ENCODE peak calls at places on chromosomes 12 and 14, in ten cellular contexts. A is GM23248; N is A549; I is gastrocnemius medialis; J is CD4-positive, CD25-positive, alpha-beta regulatory T cell; P is right atrium auricular region; G is aorta; F is CD4-positive, alpha-beta T cell; E is breast epithelium; K is right cardiac atrium. D is an unnamed sample. For H3K9me3, the result is how much of the 10 kb centered on the place peaks cover.

GRCh38 chr14:70771781-70772212 is 37.5 kb downstream of the MAP3K9 start:
- DNase-seq in A (no peak), N (no peak), I (no peak), J (no peak), P (no peak), G (peak), F (no peak), E (no peak), K (no peak), D (no peak)

GRCh38 chr12:31342314-31342713 is 16.4 kb upstream of the SINHCAF start:
- DNase-seq in A (no peak), N (no peak), I (no peak), J (no peak), P (no peak), G (no peak), F (no peak), E (no peak), K (no peak), D (no peak)

GRCh38 chr14:28773917-28774691 is 7.5 kb downstream of the FOXG1 start:
- DNase-seq in A (peak), N (no peak), I (no peak), J (no peak), P (no peak), G (no peak), F (no peak), E (no peak), K (no peak), D (no peak)

GRCh38 chr12:20492251-20492728 is 124.0 kb downstream of the PDE3A start:
- DNase-seq in A (peak), N (peak), I (no peak), J (no peak), P (no peak), G (peak), F (no peak), E (no peak), K (no peak), D (no peak)

GRCh38 chr12:42704340-42704739 is 114.8 kb upstream of the PRICKLE1 start:
- DNase-seq in A (peak), N (no peak), I (no peak), J (no peak), P (no peak), G (no peak), F (no peak), E (no peak), K (no peak), D (no peak)

GRCh38 chr12:2185751-2186341 is 133.1 kb downstream of the CACNA1C start:
- DNase-seq in A (no peak), N (no peak), I (no peak), J (no peak), P (no peak), G (no peak), F (no peak), E (no peak), K (no peak), D (no peak)

GRCh38 chr12:108082506-108082905 is 46.6 kb upstream of the WSCD2 start:
- DNase-seq in A (no peak), N (no peak), I (no peak), J (no peak), P (no peak), G (no peak), F (no peak), E (no peak), K (no peak), D (no peak)

GRCh38 chr12:6852651-6853354 is 853 bp downstream of the USP5 start:
- DNase-seq in A (peak), N (peak), I (no peak), J (peak), P (no peak), G (peak), F (peak), E (no peak), K (peak), D (no peak)

GRCh38 chr14:88695873-88696272 is 96.9 kb downstream of the EML5 start:
- DNase-seq in A (peak), N (no peak), I (no peak), J (no peak), P (no peak), G (no peak), F (no peak), E (no peak), K (no peak), D (no peak)

GRCh38 chr12:68180792-68181744 is 21.5 kb upstream of the IFNG start:
- DNase-seq in A (no peak), N (no peak), I (no peak), J (peak), P (no peak), G (no peak), F (no peak), E (no peak), K (no peak), D (no peak)

GRCh38 chr12:28415755-28416154 is 225.5 kb downstream of the CCDC91 start:
- DNase-seq in A (peak), N (no peak), I (no peak), J (no peak), P (no peak), G (no peak), F (no peak), E (no peak), K (no peak), D (no peak)

GRCh38 chr14:90495357-90496276 is 98.8 kb downstream of the CALM1 start:
- DNase-seq in A (peak), N (peak), I (no peak), J (peak), P (no peak), G (no peak), F (peak), E (peak), K (peak), D (peak)

GRCh38 chr14:83870556-83870955 is 1659.4 kb upstream of the FLRT2 start:
- DNase-seq in A (no peak), N (no peak), I (no peak), J (no peak), P (no peak), G (no peak), F (no peak), E (no peak), K (no peak), D (no peak)

GRCh38 chr12:862303-862911 is 87.1 kb downstream of the RAD52 start:
- DNase-seq in A (no peak), N (no peak), I (no peak), J (no peak), P (no peak), G (no peak), F (no peak), E (no peak), K (no peak), D (no peak)

GRCh38 chr12:92342574-92342973 is 196.9 kb upstream of the BTG1 start:
- DNase-seq in A (no peak), N (no peak), I (no peak), J (no peak), P (no peak), G (no peak), F (no peak), E (no peak), K (no peak), D (no peak)

GRCh38 chr14:31026395-31027096 is 367 bp upstream of the STRN3 start:
- DNase-seq in A (peak), N (peak), I (peak), J (peak), P (peak), G (peak), F (peak), E (peak), K (peak), D (peak)

GRCh38 chr14:21509432-21510143 is 1.6 kb downstream of the METTL3 start:
- DNase-seq in A (no peak), N (no peak), I (no peak), J (no peak), P (no peak), G (no peak), F (no peak), E (no peak), K (no peak), D (no peak)

GRCh38 chr12:45669093-45669492 is 60.4 kb upstream of the ARID2 start:
- DNase-seq in A (no peak), N (no peak), I (no peak), J (peak), P (no peak), G (no peak), F (no peak), E (no peak), K (no peak), D (no peak)

GRCh38 chr12:122437656-122438121 is 15.2 kb upstream of the CLIP1 start:
- DNase-seq in A (peak), N (no peak), I (peak), J (no peak), P (peak), G (peak), F (no peak), E (peak), K (peak), D (peak)

GRCh38 chr14:91649930-91650329 is 82.0 kb downstream of the CATSPERB start:
- DNase-seq in A (peak), N (peak), I (no peak), J (peak), P (no peak), G (no peak), F (no peak), E (no peak), K (no peak), D (peak)

GRCh38 chr12:117141097-117141898 is 42.1 kb upstream of the TESC start:
- DNase-seq in A (no peak), N (no peak), I (no peak), J (no peak), P (no peak), G (no peak), F (no peak), E (no peak), K (no peak), D (no peak)

GRCh38 chr12:12537421-12537820 is 25.2 kb downstream of the DUSP16 start:
- DNase-seq in A (no peak), N (no peak), I (no peak), J (no peak), P (no peak), G (no peak), F (no peak), E (no peak), K (no peak), D (no peak)

GRCh38 chr12:114668151-114668891 is 15.7 kb downstream of the TBX3 start:
- DNase-seq in A (peak), N (peak), I (peak), J (no peak), P (peak), G (peak), F (no peak), E (peak), K (peak), D (peak)

GRCh38 chr12:109950625-109951024 is 45.5 kb downstream of the GIT2 start:
- DNase-seq in A (no peak), N (no peak), I (no peak), J (no peak), P (no peak), G (no peak), F (no peak), E (no peak), K (no peak), D (no peak)

GRCh38 chr12:113766133-113766879 is 199.8 kb downstream of the RBM19 start:
- DNase-seq in A (no peak), N (peak), I (no peak), J (no peak), P (no peak), G (no peak), F (no peak), E (no peak), K (no peak), D (no peak)

GRCh38 chr12:132284071-132284492 is 45.3 kb downstream of the GALNT9 start:
- DNase-seq in A (peak), N (no peak), I (no peak), J (no peak), P (no peak), G (no peak), F (no peak), E (no peak), K (peak), D (no peak)

GRCh38 chr12:65825573-65826512 is 1.6 kb downstream of the HMGA2 start:
- DNase-seq in A (peak), N (peak), I (no peak), J (no peak), P (no peak), G (peak), F (no peak), E (no peak), K (peak), D (peak)

GRCh38 chr12:18502422-18502821 is 235.4 kb downstream of the PLCZ1 start:
- DNase-seq in A (no peak), N (no peak), I (no peak), J (no peak), P (no peak), G (no peak), F (no peak), E (no peak), K (no peak), D (no peak)

GRCh38 chr12:42140901-42141300 is 3.8 kb downstream of the GXYLT1 start:
- DNase-seq in A (peak), N (no peak), I (no peak), J (no peak), P (no peak), G (no peak), F (no peak), E (no peak), K (no peak), D (peak)

GRCh38 chr12:13101854-13102375 is 1.6 kb downstream of the GSG1 start:
- DNase-seq in A (peak), N (peak), I (no peak), J (peak), P (no peak), G (no peak), F (peak), E (peak), K (no peak), D (no peak)

GRCh38 chr12:44874981-44875416 is 1.1 kb downstream of the NELL2 start:
- DNase-seq in A (peak), N (no peak), I (no peak), J (no peak), P (no peak), G (no peak), F (peak), E (no peak), K (no peak), D (no peak)

GRCh38 chr14:91867316-91867988 is at the start of gene TC2N:
- DNase-seq in A (no peak), N (no peak), I (no peak), J (peak), P (no peak), G (no peak), F (peak), E (no peak), K (no peak), D (no peak)

GRCh38 chr12:93062100-93062419 is 133.0 kb upstream of the EEA1 start:
- DNase-seq in A (no peak), N (no peak), I (no peak), J (no peak), P (no peak), G (no peak), F (no peak), E (no peak), K (no peak), D (no peak)

GRCh38 chr14:81164167-81164774 is 56.5 kb downstream of the GTF2A1 start:
- DNase-seq in A (peak), N (peak), I (no peak), J (peak), P (peak), G (peak), F (peak), E (no peak), K (peak), D (no peak)

GRCh38 chr14:104421401-104421821 is 158.2 kb upstream of the C14orf180 start:
- DNase-seq in A (no peak), N (no peak), I (no peak), J (no peak), P (peak), G (no peak), F (no peak), E (no peak), K (no peak), D (no peak)

GRCh38 chr14:104420990-104421389 is 158.6 kb upstream of the C14orf180 start:
- DNase-seq in A (no peak), N (no peak), I (no peak), J (no peak), P (peak), G (no peak), F (no peak), E (no peak), K (no peak), D (no peak)

GRCh38 chr14:104423224-104423681 is 156.3 kb upstream of the C14orf180 start:
- DNase-seq in A (no peak), N (no peak), I (no peak), J (no peak), P (peak), G (no peak), F (no peak), E (no peak), K (no peak), D (no peak)

GRCh38 chr14:104422301-104423223 is 157.0 kb upstream of the C14orf180 start:
- DNase-seq in A (no peak), N (no peak), I (no peak), J (no peak), P (peak), G (no peak), F (no peak), E (no peak), K (no peak), D (no peak)

DNA sequence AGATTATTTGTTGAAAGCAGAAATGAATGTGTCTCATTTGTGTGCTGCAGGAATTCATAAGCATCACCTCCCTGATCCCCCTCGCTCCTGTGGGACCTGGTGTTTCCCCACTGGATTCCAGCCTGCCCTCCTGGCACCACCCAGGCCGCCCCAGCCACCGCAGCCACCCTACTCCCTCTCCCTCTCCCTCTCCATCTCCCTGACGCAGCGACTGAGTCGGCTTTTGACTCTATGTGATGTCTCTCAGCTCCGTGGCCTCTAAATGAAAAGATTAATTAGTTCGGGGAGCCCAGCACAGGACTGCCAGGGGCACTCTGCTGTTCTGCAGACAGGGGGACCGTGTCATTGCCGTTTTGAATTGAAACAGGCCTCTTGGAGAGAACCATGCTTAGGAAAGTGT is 157.7 kb upstream of the C14orf180 start:
- DNase-seq in A (no peak), N (no peak), I (no peak), J (no peak), P (peak), G (no peak), F (no peak), E (no peak), K (no peak), D (no peak)
- H3K27ac ChIP-seq in A (no peak), N (no peak), I (no peak), J (no peak), P (no peak), G (no peak), F (no peak), E (no peak), K (no peak), D (no peak)

GRCh38 chr12:58034311-58034710 is 92.9 kb downstream of the ATP23 start:
- DNase-seq in A (no peak), N (no peak), I (no peak), J (no peak), P (no peak), G (no peak), F (no peak), E (no peak), K (no peak), D (no peak)
- H3K9me3 ChIP-seq in A (under half), N (under half), I (under half), J (under half), P (under half), G (under half), F (under half), E (under half), K (under half), D (half or more)

GRCh38 chr12:26786491-26787124 is 46.4 kb downstream of the ITPR2 start:
- DNase-seq in A (peak), N (no peak), I (no peak), J (no peak), P (no peak), G (no peak), F (no peak), E (no peak), K (peak), D (no peak)
- H3K27ac ChIP-seq in A (peak), N (peak), I (no peak), J (no peak), P (peak), G (no peak), F (no peak), E (no peak), K (peak), D (no peak)

DNA sequence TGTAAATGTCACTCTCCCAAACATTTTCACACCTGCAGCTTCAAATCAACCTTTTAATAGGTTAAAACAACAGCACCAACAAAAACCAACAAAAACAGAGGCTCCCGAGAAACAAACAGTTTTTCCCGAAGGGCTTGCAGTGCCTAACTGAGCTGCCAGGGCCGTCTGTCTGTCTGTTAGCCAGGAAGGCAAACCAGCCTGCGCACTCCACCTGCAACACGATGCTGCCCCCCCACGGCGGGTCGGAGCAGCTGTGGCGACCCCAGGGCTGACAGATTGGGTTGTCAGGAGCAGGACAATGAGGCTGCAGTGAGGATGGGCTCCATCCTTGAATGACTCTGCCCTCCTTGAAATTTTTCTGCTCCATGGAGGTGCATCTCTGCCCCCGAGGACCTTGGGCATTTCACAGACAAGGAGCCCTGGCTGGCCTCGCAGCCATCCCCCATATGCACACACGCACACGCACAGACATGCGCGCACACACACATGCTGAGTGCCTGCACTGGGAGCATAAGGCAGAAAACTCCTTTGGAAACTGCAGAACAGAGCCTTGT is 2.6 kb downstream of the RTL1 start:
- DNase-seq in A (peak), N (peak), I (no peak), J (no peak), P (peak), G (no peak), F (no peak), E (no peak), K (no peak), D (no peak)
- H3K9me3 ChIP-seq in A (under half), N (under half), I (under half), J (under half), P (under half), G (under half), F (under half), E (under half), K (under half), D (under half)

GRCh38 chr12:50621435-50622304 is 116.9 kb downstream of the DIP2B start:
- DNase-seq in A (no peak), N (no peak), I (no peak), J (no peak), P (no peak), G (no peak), F (no peak), E (no peak), K (no peak), D (no peak)

GRCh38 chr12:50618864-50619609 is 114.3 kb downstream of the DIP2B start:
- DNase-seq in A (no peak), N (no peak), I (no peak), J (no peak), P (no peak), G (no peak), F (no peak), E (no peak), K (no peak), D (no peak)

GRCh38 chr12:50619610-50619958 is 114.8 kb downstream of the DIP2B start:
- DNase-seq in A (no peak), N (no peak), I (no peak), J (no peak), P (no peak), G (no peak), F (no peak), E (no peak), K (no peak), D (no peak)

GRCh38 chr12:50620975-50621360 is 116.2 kb downstream of the DIP2B start:
- DNase-seq in A (no peak), N (no peak), I (no peak), J (no peak), P (no peak), G (no peak), F (no peak), E (no peak), K (no peak), D (no peak)

GRCh38 chr12:50620050-50620974 is 115.5 kb downstream of the DIP2B start:
- DNase-seq in A (peak), N (no peak), I (no peak), J (no peak), P (no peak), G (no peak), F (no peak), E (no peak), K (no peak), D (no peak)
- H3K27ac ChIP-seq in A (peak), N (peak), I (no peak), J (no peak), P (no peak), G (no peak), F (no peak), E (peak), K (peak), D (peak)

DNA sequence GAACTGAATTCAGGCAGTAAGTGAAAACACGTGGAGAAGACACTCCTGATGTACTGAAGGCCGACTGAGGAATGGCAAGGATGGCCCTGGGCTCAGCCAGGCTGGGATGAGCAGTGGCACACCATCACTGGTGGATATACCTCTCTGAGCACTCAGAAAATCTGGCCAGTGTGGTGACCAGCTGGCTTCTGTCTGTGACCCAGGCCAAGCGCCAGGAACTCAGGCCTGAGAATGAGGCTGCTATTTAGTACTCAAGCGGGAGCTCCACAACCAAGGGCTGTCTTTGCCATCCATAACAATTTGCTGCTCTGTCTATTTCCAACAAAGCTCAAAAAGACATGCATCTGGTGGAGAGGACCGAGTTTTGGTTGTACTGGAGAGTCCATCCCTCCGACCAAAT is 586.3 kb downstream of the BCL11B start:
- DNase-seq in A (no peak), N (no peak), I (no peak), J (no peak), P (no peak), G (no peak), F (no peak), E (no peak), K (no peak), D (no peak)
- H3K9me3 ChIP-seq in A (under half), N (under half), I (under half), J (under half), P (under half), G (under half), F (under half), E (under half), K (under half), D (under half)

D was measured in heart right ventricle.